ENCODE peak calls at places on chromosomes 13 and 19, in four cellular contexts. R is K562, Q is HepG2, U is WTC11. K is an unnamed sample.

GRCh38 chr13:44132710-44133109 is 240.9 kb upstream of the SERP2 start:
- DNase-seq in U (no peak), Q (no peak), R (no peak), K (no peak)

GRCh38 chr13:112969692-112970338 is 801 bp downstream of the MCF2L start:
- DNase-seq in Q (no peak), U (no peak), R (no peak), K (peak; percentile 26)

GRCh38 chr19:18385675-18386542 is at the start of gene GDF15:
- DNase-seq in Q (peak; percentile 95), U (peak; percentile 90), R (peak; percentile 97), K (peak; percentile 82)

GRCh38 chr19:16017138-16017490 is 59.2 kb upstream of the TPM4 start:
- DNase-seq in R (no peak), U (no peak), Q (no peak), K (no peak)

GRCh38 chr19:47423203-47423882 is 4.0 kb upstream of the MEIS3 start:
- DNase-seq in Q (no peak), R (no peak), U (no peak), K (no peak)

GRCh38 chr19:52660981-52661380 is 22.8 kb upstream of the ZNF83 start:
- DNase-seq in R (no peak), U (no peak), Q (no peak), K (no peak)

GRCh38 chr13:98915563-98916348 is 62.1 kb downstream of the DOCK9 start:
- DNase-seq in Q (no peak), R (no peak), U (no peak), K (no peak)

GRCh38 chr13:102658678-102659077 is 36.2 kb downstream of the METTL21C start:
- DNase-seq in Q (no peak), R (no peak), U (no peak), K (no peak)

GRCh38 chr13:112729408-112729807 is 39.6 kb downstream of the ATP11A start:
- DNase-seq in R (no peak), Q (no peak), U (no peak), K (no peak)

GRCh38 chr13:21018220-21018619 is 43.2 kb downstream of the LATS2 start:
- DNase-seq in U (no peak), R (no peak), Q (no peak), K (no peak)

GRCh38 chr13:77528834-77529500 is 6.5 kb upstream of the SCEL start:
- DNase-seq in R (no peak), U (no peak), Q (no peak), K (no peak)

GRCh38 chr19:40506099-40506498 is 39.3 kb downstream of the SPTBN4 start:
- DNase-seq in Q (no peak), R (no peak), U (no peak), K (no peak)

GRCh38 chr19:30620354-30620753 is 248.2 kb downstream of the ZNF536 start:
- DNase-seq in Q (no peak), U (no peak), R (no peak), K (no peak)

GRCh38 chr13:33863390-33863789 is 45.4 kb downstream of the RFC3 start:
- DNase-seq in U (no peak), Q (no peak), R (no peak), K (no peak)
- TF ChIP-seq ELF4 in U (no peak), Q (no peak), R (no peak), K (no peak)

GRCh38 chr13:49622174-49622946 is 5.9 kb upstream of the ARL11 start:
- DNase-seq in R (no peak), Q (peak; percentile 48), U (no peak), K (no peak)

GRCh38 chr13:49620170-49620621 is 8.1 kb upstream of the ARL11 start:
- DNase-seq in Q (no peak), U (no peak), R (no peak), K (no peak)

GRCh38 chr13:49615844-49616687 is 12.2 kb upstream of the ARL11 start:
- DNase-seq in U (no peak), Q (no peak), R (no peak), K (no peak)

DNA sequence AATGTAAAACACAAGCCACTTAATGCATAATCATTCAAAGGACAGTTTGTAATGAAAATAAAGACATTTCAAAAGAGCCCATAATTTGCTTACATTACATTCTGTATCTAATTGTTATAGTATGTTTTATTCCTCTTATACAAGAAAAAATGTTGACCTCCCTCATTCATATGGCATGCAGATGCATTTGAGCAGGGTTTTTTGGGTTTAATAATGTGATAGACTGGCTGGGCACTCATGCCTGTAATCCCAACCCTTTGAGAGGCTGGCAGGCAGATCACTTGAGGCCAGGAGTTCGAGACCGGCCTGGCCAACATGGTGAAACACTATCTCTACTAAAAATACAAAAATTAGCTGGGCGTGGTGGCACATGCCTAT is 11.6 kb upstream of the ARL11 start:
- DNase-seq in U (no peak), Q (no peak), R (no peak), K (no peak)
- TF ChIP-seq ELF4 in U (no peak), Q (no peak), R (no peak), K (no peak)

DNA sequence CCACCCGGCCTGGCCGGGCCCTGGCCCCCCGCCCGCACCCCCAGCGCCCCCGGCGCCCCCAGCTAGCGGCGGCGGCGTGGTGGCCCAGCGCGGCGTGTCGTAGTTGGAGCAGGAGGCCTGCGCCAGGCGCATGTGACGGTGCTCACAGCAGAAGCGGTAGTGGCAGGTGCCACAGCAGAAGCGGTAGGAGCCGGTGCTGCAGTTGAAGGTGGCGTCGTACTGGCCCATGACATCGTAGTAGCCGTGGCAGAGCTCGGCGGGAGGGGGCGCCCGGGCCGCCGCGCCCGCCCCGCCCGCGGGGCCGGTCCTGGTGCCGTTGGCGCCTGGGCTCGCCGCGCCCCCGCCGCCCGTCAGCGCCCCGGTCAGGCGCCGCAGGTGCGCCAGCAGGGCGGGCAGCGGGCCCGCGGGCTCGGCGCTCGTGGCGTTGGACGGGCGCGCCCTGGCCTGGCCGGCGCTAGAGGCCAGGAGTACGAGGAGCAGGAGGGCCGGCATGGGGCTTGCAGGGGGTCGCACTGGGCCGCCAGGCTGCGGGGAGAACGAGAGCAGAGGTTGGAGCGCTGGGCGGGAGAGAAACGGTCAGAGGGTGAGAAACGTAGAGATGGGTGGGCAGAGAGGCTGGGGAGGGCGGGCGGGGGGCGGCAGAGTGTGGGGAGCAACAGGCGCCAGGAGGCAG is 592 bp downstream of the SHISA7 start:
- DNase-seq in R (peak; percentile 27), U (peak; percentile 54), Q (no peak), K (no peak)
- TF ChIP-seq ELF4 in R (no peak), U (no peak), Q (no peak), K (no peak)

DNA sequence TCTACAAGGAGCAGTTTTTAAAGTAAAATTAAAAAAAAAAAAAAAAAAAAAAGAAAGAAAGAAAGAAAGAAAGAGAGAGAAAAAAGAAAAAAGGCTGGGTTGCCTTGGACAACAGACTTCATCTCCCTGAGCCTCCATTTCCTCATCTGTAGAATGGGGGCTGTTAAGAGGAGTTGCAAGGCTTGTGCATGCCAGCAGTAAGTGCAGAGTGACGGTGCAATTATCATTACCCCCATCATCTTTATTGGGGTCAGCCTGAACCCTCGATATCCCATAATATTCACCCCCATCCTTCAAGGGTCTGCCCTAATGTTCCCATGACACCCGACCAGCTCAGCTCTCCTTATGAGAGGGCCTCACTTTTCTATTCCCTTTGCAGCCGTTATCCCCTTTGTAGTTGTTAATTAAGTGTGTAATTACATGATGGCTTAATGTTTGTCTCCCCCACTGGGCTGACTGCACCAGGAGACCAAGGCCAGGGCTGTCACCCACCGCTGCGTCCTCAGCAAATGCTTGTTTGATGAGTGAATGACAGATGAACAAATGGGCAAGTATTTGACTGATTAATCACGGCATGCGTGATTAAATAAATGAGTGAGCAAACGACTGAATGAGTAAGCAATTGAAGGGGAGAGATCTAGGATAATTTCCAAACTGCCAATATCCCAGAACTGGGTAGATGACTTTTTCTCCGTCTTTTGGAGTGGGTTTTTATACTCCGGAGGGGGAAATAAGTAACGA is 10.1 kb downstream of the FOSB start:
- DNase-seq in U (no peak), R (no peak), Q (no peak), K (no peak)
- TF ChIP-seq ELF4 in U (no peak), R (no peak), Q (no peak), K (no peak)

GRCh38 chr19:13978306-13978705 is 26.0 kb downstream of the DCAF15 start:
- DNase-seq in U (peak; percentile 99), Q (no peak), R (peak; percentile 51), K (no peak)

GRCh38 chr19:13978721-13979191 is 26.4 kb downstream of the DCAF15 start:
- DNase-seq in R (no peak), U (no peak), Q (no peak), K (no peak)

GRCh38 chr19:13979686-13980085 is 26.4 kb downstream of the RFX1 start:
- DNase-seq in Q (no peak), R (no peak), U (no peak), K (no peak)

GRCh38 chr19:13980340-13980739 is 25.8 kb downstream of the RFX1 start:
- DNase-seq in Q (no peak), R (no peak), U (no peak), K (no peak)

DNA sequence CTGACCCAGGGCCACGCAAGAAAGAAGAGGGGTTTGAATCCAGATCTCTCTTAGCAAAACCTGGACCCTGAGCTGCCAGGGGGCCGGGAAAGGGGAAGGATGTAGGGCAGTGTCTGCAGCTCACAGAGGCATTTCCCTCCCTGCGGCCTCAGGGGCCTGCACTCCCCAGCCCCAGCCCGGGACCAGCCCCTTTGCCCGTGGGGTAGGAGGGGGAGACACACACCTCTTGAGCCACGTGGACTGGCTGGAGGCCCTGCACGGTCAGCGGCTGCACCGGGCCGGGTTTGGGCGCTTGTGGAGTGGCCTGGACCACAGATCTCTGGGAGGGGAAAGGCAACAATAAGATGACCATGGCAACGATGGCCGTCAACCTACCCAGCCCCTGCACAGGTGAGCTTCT is 26.9 kb downstream of the RFX1 start:
- DNase-seq in R (no peak), U (no peak), Q (no peak), K (no peak)
- TF ChIP-seq ELF4 in R (no peak), U (no peak), Q (no peak), K (no peak)

DNA sequence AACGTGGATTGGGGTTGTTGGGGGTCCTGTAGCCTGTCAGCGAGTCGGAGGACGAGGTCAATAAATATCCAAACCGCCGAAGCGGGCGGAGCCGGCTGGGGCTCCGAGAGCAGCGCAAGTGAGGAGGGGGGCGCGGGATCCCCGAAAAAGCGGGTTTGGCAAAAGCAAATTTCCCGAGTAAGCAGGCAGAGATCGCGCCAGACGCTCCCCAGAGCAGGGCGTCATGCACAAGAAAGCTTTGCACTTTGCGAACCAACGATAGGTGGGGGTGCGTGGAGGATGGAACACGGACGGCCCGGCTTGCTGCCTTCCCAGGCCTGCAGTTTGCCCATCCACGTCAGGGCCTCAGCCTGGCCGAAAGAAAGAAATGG is 754 bp upstream of the SIX5 start:
- DNase-seq in Q (no peak), U (peak; percentile 38), R (peak; percentile 39), K (no peak)
- TF ChIP-seq ELF4 in Q (no peak), U (peak; percentile 6), R (no peak), K (no peak)

K was measured in HEK293T.